ENCODE peak calls at places on chromosomes 5 and 9, in four cellular contexts. X is SK-N-SH; R is SK-N-MC; Q is CD4-positive, alpha-beta T cell. C is an unnamed sample.
A peak's percentile ranks its signal among the peaks of the same experiment; 100 is the strongest.

GRCh38 chr5:149517461-149518122 is 33.6 kb downstream of the CSNK1A1 start:
- DNase-seq in X (no peak), R (no peak), Q (no peak), C (no peak)

GRCh38 chr9:126953089-126953809 is 38.7 kb downstream of the RALGPS1 start:
- DNase-seq in X (no peak), R (no peak), Q (no peak), C (no peak)

GRCh38 chr5:142422426-142422825 is 97.6 kb upstream of the SPRY4 start:
- DNase-seq in X (no peak), R (no peak), Q (no peak), C (no peak)

GRCh38 chr5:64318175-64318574 is 152.5 kb downstream of the RNF180 start:
- DNase-seq in X (no peak), R (no peak), Q (no peak), C (no peak)

GRCh38 chr9:124377551-124377950 is 37.7 kb downstream of the PSMB7 start:
- DNase-seq in X (no peak), R (no peak), Q (no peak), C (no peak)

GRCh38 chr5:114148253-114148652 is 213.6 kb upstream of the KCNN2 start:
- DNase-seq in X (no peak), R (no peak), Q (no peak), C (no peak)

GRCh38 chr5:145587308-145588071 is 247.7 kb downstream of the PRELID2 start:
- DNase-seq in X (no peak), R (no peak), Q (no peak), C (no peak)

GRCh38 chr9:129549684-129550083 is 71.2 kb downstream of the C9orf50 start:
- DNase-seq in X (peak; percentile 87), R (no peak), Q (no peak), C (peak; percentile 66)

GRCh38 chr5:143781993-143782520 is 29.9 kb upstream of the HMHB1 start:
- DNase-seq in X (no peak), R (no peak), Q (no peak), C (no peak)
- H3K27ac ChIP-seq in X (no peak overlapping the region), R (no peak overlapping the region), Q (no peak overlapping the region), C (no peak overlapping the region)

GRCh38 chr5:39213437-39214207 is 5.7 kb downstream of the FYB1 start:
- DNase-seq in X (no peak), R (no peak), Q (no peak), C (no peak)
- H3K27ac ChIP-seq in X (no peak overlapping the region), R (no peak overlapping the region), Q (peak overlapping the region; percentile 82), C (no peak overlapping the region)

GRCh38 chr5:36458746-36459145 is 147.7 kb upstream of the SLC1A3 start:
- DNase-seq in X (no peak), R (no peak), Q (no peak), C (no peak)
- H3K27ac ChIP-seq in X (no peak overlapping the region), R (no peak overlapping the region), Q (no peak overlapping the region), C (no peak overlapping the region)

GRCh38 chr9:6620353-6620752 is 25.2 kb downstream of the GLDC start:
- DNase-seq in X (no peak), R (no peak), Q (no peak), C (no peak)
- H3K27ac ChIP-seq in X (no peak overlapping the region), R (no peak overlapping the region), Q (no peak overlapping the region), C (no peak overlapping the region)

DNA sequence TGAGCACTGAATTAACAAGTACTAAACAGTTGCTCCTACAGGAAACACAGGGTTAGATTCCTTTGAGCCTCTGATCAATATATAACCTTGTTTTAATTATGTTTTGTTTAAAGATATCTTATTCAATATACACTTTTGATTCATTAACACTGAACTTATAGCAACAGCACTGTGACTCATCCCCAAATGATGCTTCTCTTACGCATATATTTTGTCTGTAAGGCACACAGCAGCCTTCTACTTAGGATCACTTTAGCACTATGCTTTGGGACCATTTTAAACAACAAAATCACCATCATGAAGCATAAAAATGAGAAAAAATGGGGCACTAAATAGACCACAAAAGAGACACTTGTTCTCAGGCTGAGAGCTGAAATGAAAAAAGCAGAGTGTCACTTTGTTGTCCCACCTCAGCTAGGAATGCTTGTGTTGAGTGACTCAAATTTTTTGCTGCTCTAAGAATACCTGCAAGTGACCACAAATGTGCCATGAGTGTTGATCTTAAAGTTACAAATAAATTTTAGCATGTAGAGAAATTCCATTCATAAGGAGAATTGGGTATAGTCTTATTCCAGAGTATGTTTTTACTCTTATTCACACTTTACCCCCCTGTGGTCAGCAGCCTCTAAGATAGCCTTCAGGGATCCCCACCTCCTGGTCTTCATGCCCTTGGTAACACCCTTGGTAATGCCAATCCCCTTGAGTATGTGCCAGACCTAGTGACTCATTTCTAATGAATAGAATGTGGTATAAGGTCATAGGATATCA is 252.7 kb upstream of the IL12B start:
- DNase-seq in X (no peak), R (no peak), Q (no peak), C (no peak)
- H3K27ac ChIP-seq in X (no peak overlapping the region), R (no peak overlapping the region), Q (no peak overlapping the region), C (no peak overlapping the region)

DNA sequence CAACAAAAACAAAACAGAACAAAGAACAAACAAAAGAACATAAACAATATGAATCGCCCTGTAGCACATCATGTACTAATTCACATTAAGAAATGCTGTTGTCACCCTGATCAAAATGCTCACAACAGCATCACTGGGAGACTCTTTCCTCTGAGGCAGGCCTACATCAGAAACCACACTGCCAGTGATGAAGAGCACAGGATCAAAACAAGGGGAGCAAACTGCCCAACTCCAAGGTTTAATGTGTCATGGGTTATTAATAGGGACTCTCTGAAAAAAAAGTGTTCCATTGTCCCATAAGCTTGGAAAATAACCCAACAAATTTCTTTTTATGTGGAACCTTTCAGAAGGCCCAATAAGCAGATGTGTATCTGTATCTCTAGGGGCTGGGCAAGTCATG is 74.2 kb downstream of the PTPN3 start:
- DNase-seq in X (no peak), R (no peak), Q (no peak), C (no peak)
- H3K27ac ChIP-seq in X (no peak overlapping the region), R (no peak overlapping the region), Q (no peak overlapping the region), C (no peak overlapping the region)

GRCh38 chr9:134710271-134710540 is 68.6 kb downstream of the COL5A1 start:
- DNase-seq in X (no peak), R (no peak), Q (no peak), C (no peak)

GRCh38 chr9:134712243-134712642 is 70.6 kb downstream of the COL5A1 start:
- DNase-seq in X (no peak), R (no peak), Q (no peak), C (no peak)

GRCh38 chr9:134710912-134711311 is 69.3 kb downstream of the COL5A1 start:
- DNase-seq in X (no peak), R (no peak), Q (no peak), C (no peak)

GRCh38 chr9:134716067-134716466 is 74.5 kb downstream of the COL5A1 start:
- DNase-seq in X (peak; percentile 73), R (no peak), Q (no peak), C (no peak)

DNA sequence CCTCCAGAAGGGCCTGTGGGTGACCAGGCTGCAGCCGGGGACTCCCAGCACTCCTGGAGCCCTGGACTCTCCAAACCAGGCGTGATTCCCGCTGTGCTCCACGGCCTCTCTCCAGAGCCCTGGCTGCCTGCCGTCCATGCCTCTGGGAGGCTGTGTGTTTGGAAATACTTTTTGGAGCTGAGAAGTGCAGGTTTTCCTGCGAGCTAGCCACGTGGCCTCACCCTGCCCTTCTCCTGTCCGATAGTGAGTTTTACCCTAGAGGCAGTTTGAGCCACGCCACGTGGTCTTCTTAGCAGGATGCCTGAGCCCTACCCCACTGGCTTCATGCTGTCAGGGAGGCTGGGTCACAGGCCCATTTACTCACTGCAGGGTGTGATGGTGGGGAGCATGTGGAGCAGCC is 71.3 kb downstream of the COL5A1 start:
- DNase-seq in X (no peak), R (no peak), Q (no peak), C (no peak)
- H3K27ac ChIP-seq in X (no peak overlapping the region), R (peak overlapping the region; percentile 75), Q (peak overlapping the region; percentile 78), C (no peak overlapping the region)

C was measured in caudate nucleus.